ENCODE peak calls at places on chromosomes 11 and 22, in five cellular contexts. One of them, this sample, is unnamed.

GRCh38 chr11:65927904-65928397 is 8.7 kb downstream of the DRAP1 start:
- DNase-seq in NB4: peak
- DNase-seq in esophagus squamous epithelium: no peak
- DNase-seq in esophagus muscularis mucosa: no peak
- DNase-seq in A549: no peak
- DNase-seq in this sample: peak

GRCh38 chr11:114354076-114354475 is 46.2 kb downstream of the C11orf71 start:
- DNase-seq in A549: peak
- DNase-seq in NB4: no peak
- DNase-seq in esophagus muscularis mucosa: no peak
- DNase-seq in esophagus squamous epithelium: no peak
- DNase-seq in this sample: no peak

GRCh38 chr22:21766933-21767462 is 31.4 kb upstream of the YPEL1 start:
- DNase-seq in A549: no peak
- DNase-seq in NB4: peak
- DNase-seq in esophagus muscularis mucosa: no peak
- DNase-seq in esophagus squamous epithelium: no peak
- DNase-seq in this sample: peak

GRCh38 chr11:26227311-26227710 is 104.6 kb upstream of the ANO3 start:
- DNase-seq in NB4: peak
- DNase-seq in esophagus muscularis mucosa: no peak
- DNase-seq in A549: peak
- DNase-seq in esophagus squamous epithelium: no peak
- DNase-seq in this sample: no peak

GRCh38 chr11:2586793-2587131 is 113.0 kb downstream of the KCNQ1OT1 start:
- DNase-seq in esophagus squamous epithelium: no peak
- DNase-seq in A549: no peak
- DNase-seq in NB4: no peak
- DNase-seq in esophagus muscularis mucosa: peak
- DNase-seq in this sample: peak

GRCh38 chr11:105000167-105000566 is 22.8 kb downstream of the CASP5 start:
- DNase-seq in esophagus squamous epithelium: no peak
- DNase-seq in NB4: peak
- DNase-seq in esophagus muscularis mucosa: no peak
- DNase-seq in A549: peak
- DNase-seq in this sample: no peak

GRCh38 chr11:63682045-63682915 is 980 bp downstream of the RTN3 start:
- DNase-seq in esophagus squamous epithelium: no peak
- DNase-seq in A549: peak
- DNase-seq in esophagus muscularis mucosa: no peak
- DNase-seq in NB4: peak
- DNase-seq in this sample: peak

GRCh38 chr11:77813256-77813655 is 7.3 kb downstream of the RSF1 start:
- DNase-seq in A549: no peak
- DNase-seq in NB4: no peak
- DNase-seq in esophagus squamous epithelium: no peak
- DNase-seq in esophagus muscularis mucosa: no peak
- DNase-seq in this sample: no peak

GRCh38 chr11:10285148-10285802 is 8.7 kb downstream of the SBF2 start:
- DNase-seq in NB4: no peak
- DNase-seq in A549: peak
- DNase-seq in esophagus muscularis mucosa: no peak
- DNase-seq in esophagus squamous epithelium: no peak
- DNase-seq in this sample: no peak

GRCh38 chr11:44785856-44786606 is 59.3 kb downstream of the TSPAN18 start:
- DNase-seq in NB4: peak
- DNase-seq in esophagus muscularis mucosa: no peak
- DNase-seq in esophagus squamous epithelium: no peak
- DNase-seq in A549: peak
- DNase-seq in this sample: no peak

GRCh38 chr11:11993814-11994213 is 14.6 kb downstream of the DKK3 start:
- DNase-seq in esophagus squamous epithelium: no peak
- DNase-seq in NB4: no peak
- DNase-seq in A549: peak
- DNase-seq in esophagus muscularis mucosa: no peak
- DNase-seq in this sample: no peak

GRCh38 chr11:125496465-125496817 is 376 bp upstream of the FEZ1 start:
- DNase-seq in esophagus squamous epithelium: no peak
- DNase-seq in A549: no peak
- DNase-seq in NB4: no peak
- DNase-seq in esophagus muscularis mucosa: no peak
- DNase-seq in this sample: no peak

GRCh38 chr11:61294717-61295595 is at the start of gene VWCE:
- DNase-seq in A549: peak
- DNase-seq in NB4: peak
- DNase-seq in esophagus squamous epithelium: no peak
- DNase-seq in esophagus muscularis mucosa: no peak
- DNase-seq in this sample: peak

GRCh38 chr11:24234822-24235508 is 261.9 kb upstream of the LUZP2 start:
- DNase-seq in NB4: no peak
- DNase-seq in esophagus squamous epithelium: no peak
- DNase-seq in esophagus muscularis mucosa: no peak
- DNase-seq in A549: no peak
- DNase-seq in this sample: peak

GRCh38 chr11:16154715-16155396 is 201.5 kb downstream of the SOX6 start:
- DNase-seq in NB4: no peak
- DNase-seq in esophagus muscularis mucosa: no peak
- DNase-seq in esophagus squamous epithelium: no peak
- DNase-seq in A549: peak
- DNase-seq in this sample: peak

GRCh38 chr11:1228183-1228821 is 5.4 kb downstream of the MUC5B start:
- DNase-seq in NB4: no peak
- DNase-seq in esophagus squamous epithelium: no peak
- DNase-seq in esophagus muscularis mucosa: no peak
- DNase-seq in A549: no peak
- DNase-seq in this sample: no peak

GRCh38 chr11:75784506-75784905 is 15.9 kb downstream of the DGAT2 start:
- DNase-seq in NB4: no peak
- DNase-seq in A549: no peak
- DNase-seq in esophagus squamous epithelium: no peak
- DNase-seq in esophagus muscularis mucosa: no peak
- DNase-seq in this sample: no peak

GRCh38 chr22:20956258-20957117 is 10.6 kb upstream of the AIFM3 start:
- DNase-seq in A549: peak
- DNase-seq in NB4: no peak
- DNase-seq in esophagus squamous epithelium: no peak
- DNase-seq in esophagus muscularis mucosa: no peak
- DNase-seq in this sample: no peak

GRCh38 chr11:3196161-3197043 is 22.2 kb downstream of the MRGPRG start:
- DNase-seq in esophagus squamous epithelium: no peak
- DNase-seq in A549: no peak
- DNase-seq in NB4: no peak
- DNase-seq in esophagus muscularis mucosa: no peak
- DNase-seq in this sample: no peak

GRCh38 chr22:48849513-48849912 is 978.2 kb downstream of the BRD1 start:
- DNase-seq in NB4: no peak
- DNase-seq in esophagus squamous epithelium: no peak
- DNase-seq in esophagus muscularis mucosa: no peak
- DNase-seq in A549: no peak
- DNase-seq in this sample: no peak

GRCh38 chr11:122033193-122033592 is 82.8 kb downstream of the BLID start:
- DNase-seq in NB4: no peak
- DNase-seq in A549: no peak
- DNase-seq in esophagus muscularis mucosa: no peak
- DNase-seq in esophagus squamous epithelium: no peak
- DNase-seq in this sample: no peak

GRCh38 chr11:61888043-61888442 is 3.3 kb downstream of the FADS3 start:
- DNase-seq in esophagus squamous epithelium: no peak
- DNase-seq in esophagus muscularis mucosa: peak
- DNase-seq in NB4: no peak
- DNase-seq in A549: peak
- DNase-seq in this sample: peak

GRCh38 chr11:103317118-103317517 is 207.9 kb downstream of the DYNC2H1 start:
- DNase-seq in A549: no peak
- DNase-seq in NB4: no peak
- DNase-seq in esophagus muscularis mucosa: no peak
- DNase-seq in esophagus squamous epithelium: no peak
- DNase-seq in this sample: no peak

GRCh38 chr22:28395520-28395919 is 284.1 kb downstream of the TTC28 start:
- DNase-seq in esophagus muscularis mucosa: no peak
- DNase-seq in A549: no peak
- DNase-seq in NB4: no peak
- DNase-seq in esophagus squamous epithelium: no peak
- DNase-seq in this sample: no peak

GRCh38 chr11:3194016-3194816 is 24.4 kb downstream of the MRGPRG start:
- DNase-seq in NB4: no peak
- DNase-seq in esophagus squamous epithelium: no peak
- DNase-seq in esophagus muscularis mucosa: no peak
- DNase-seq in A549: no peak
- DNase-seq in this sample: no peak

GRCh38 chr11:115170133-115170815 is 333.9 kb downstream of the CADM1 start:
- DNase-seq in esophagus squamous epithelium: no peak
- DNase-seq in esophagus muscularis mucosa: no peak
- DNase-seq in A549: peak
- DNase-seq in NB4: peak
- DNase-seq in this sample: peak

GRCh38 chr22:48089601-48090331 is 1327.3 kb downstream of the TBC1D22A start:
- DNase-seq in esophagus muscularis mucosa: no peak
- DNase-seq in NB4: peak
- DNase-seq in esophagus squamous epithelium: no peak
- DNase-seq in A549: no peak
- DNase-seq in this sample: peak

GRCh38 chr11:102256251-102256650 is 61.0 kb upstream of the BIRC3 start:
- DNase-seq in NB4: no peak
- DNase-seq in esophagus squamous epithelium: no peak
- DNase-seq in esophagus muscularis mucosa: no peak
- DNase-seq in A549: no peak
- DNase-seq in this sample: no peak

GRCh38 chr11:58787903-58788302 is 56.2 kb upstream of the GLYAT start:
- DNase-seq in A549: no peak
- DNase-seq in NB4: no peak
- DNase-seq in esophagus muscularis mucosa: no peak
- DNase-seq in esophagus squamous epithelium: no peak
- DNase-seq in this sample: no peak

GRCh38 chr22:49331878-49332277 is 495.8 kb downstream of the BRD1 start:
- DNase-seq in esophagus squamous epithelium: no peak
- DNase-seq in esophagus muscularis mucosa: no peak
- DNase-seq in A549: no peak
- DNase-seq in NB4: no peak
- DNase-seq in this sample: no peak

GRCh38 chr22:39097098-39098020 is at the start of gene APOBEC3H:
- DNase-seq in esophagus muscularis mucosa: no peak
- DNase-seq in A549: no peak
- DNase-seq in esophagus squamous epithelium: no peak
- DNase-seq in NB4: peak
- DNase-seq in this sample: peak

GRCh38 chr11:10931761-10932700 is 74.2 kb upstream of the ZBED5 start:
- DNase-seq in NB4: peak
- DNase-seq in esophagus squamous epithelium: no peak
- DNase-seq in A549: peak
- DNase-seq in esophagus muscularis mucosa: peak
- DNase-seq in this sample: no peak

GRCh38 chr11:6598555-6598954 is 4.9 kb downstream of the RRP8 start:
- DNase-seq in esophagus muscularis mucosa: peak
- DNase-seq in esophagus squamous epithelium: no peak
- DNase-seq in NB4: no peak
- DNase-seq in A549: no peak
- DNase-seq in this sample: no peak

GRCh38 chr11:22752908-22753310 is 76.7 kb downstream of the SVIP start:
- DNase-seq in NB4: no peak
- DNase-seq in A549: no peak
- DNase-seq in esophagus squamous epithelium: no peak
- DNase-seq in esophagus muscularis mucosa: no peak
- DNase-seq in this sample: no peak

GRCh38 chr11:130037881-130038601 is 31.7 kb upstream of the APLP2 start:
- DNase-seq in esophagus squamous epithelium: no peak
- DNase-seq in esophagus muscularis mucosa: no peak
- DNase-seq in NB4: no peak
- DNase-seq in A549: no peak
- DNase-seq in this sample: no peak

DNA sequence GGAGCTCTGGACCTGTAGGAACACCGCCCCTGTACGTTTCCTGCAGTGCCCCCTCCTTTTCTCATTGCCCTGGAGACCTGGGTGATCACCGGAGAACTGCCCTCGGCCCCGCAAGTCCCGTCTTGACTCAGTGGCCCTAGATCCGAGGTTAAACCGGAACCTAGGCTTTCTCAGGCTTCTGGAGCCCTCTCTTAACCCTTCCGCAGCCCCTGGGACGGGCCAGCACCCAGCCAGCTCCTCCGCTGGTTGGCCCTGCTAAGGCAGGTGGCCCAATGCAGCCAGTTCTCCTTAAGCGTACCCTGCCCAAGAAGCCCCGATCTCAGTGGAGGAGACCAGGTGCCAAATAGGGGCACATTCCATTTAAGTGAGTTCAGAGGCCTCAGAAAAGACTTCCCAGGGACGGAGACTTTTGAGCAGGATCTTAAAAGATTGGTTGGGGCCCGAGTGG is 771 bp downstream of the NLRX1 start:
- DNase-seq in esophagus muscularis mucosa: no peak
- DNase-seq in NB4: peak
- DNase-seq in esophagus squamous epithelium: no peak
- DNase-seq in A549: peak
- DNase-seq in this sample: peak
- H3K4me3 ChIP-seq in esophagus muscularis mucosa: peak
- H3K4me3 ChIP-seq in NB4: peak
- H3K4me3 ChIP-seq in esophagus squamous epithelium: peak
- H3K4me3 ChIP-seq in A549: peak
- H3K4me3 ChIP-seq in this sample: peak

GRCh38 chr11:67406420-67406968 is 2.6 kb downstream of the TBC1D10C start:
- DNase-seq in NB4: no peak
- DNase-seq in esophagus muscularis mucosa: no peak
- DNase-seq in esophagus squamous epithelium: no peak
- DNase-seq in A549: no peak
- DNase-seq in this sample: no peak

GRCh38 chr11:67405196-67405567 is 1.3 kb downstream of the TBC1D10C start:
- DNase-seq in A549: no peak
- DNase-seq in esophagus muscularis mucosa: no peak
- DNase-seq in NB4: no peak
- DNase-seq in esophagus squamous epithelium: no peak
- DNase-seq in this sample: no peak

GRCh38 chr11:67405688-67406339 is 1.9 kb downstream of the TBC1D10C start:
- DNase-seq in NB4: no peak
- DNase-seq in esophagus squamous epithelium: no peak
- DNase-seq in A549: no peak
- DNase-seq in esophagus muscularis mucosa: no peak
- DNase-seq in this sample: no peak

GRCh38 chr11:67406969-67407699 is 3.3 kb downstream of the TBC1D10C start:
- DNase-seq in NB4: no peak
- DNase-seq in A549: no peak
- DNase-seq in esophagus squamous epithelium: no peak
- DNase-seq in esophagus muscularis mucosa: no peak
- DNase-seq in this sample: no peak

GRCh38 chr11:67404515-67405195 is 772 bp downstream of the TBC1D10C start:
- DNase-seq in esophagus muscularis mucosa: no peak
- DNase-seq in esophagus squamous epithelium: no peak
- DNase-seq in A549: no peak
- DNase-seq in NB4: peak
- DNase-seq in this sample: no peak
- TF ChIP-seq POLR2A in esophagus muscularis mucosa: no peak
- TF ChIP-seq POLR2A in esophagus squamous epithelium: no peak
- TF ChIP-seq POLR2A in A549: no peak
- TF ChIP-seq POLR2A in NB4: no peak
- TF ChIP-seq POLR2A in this sample: no peak

GRCh38 chr22:23752090-23752691 is 1.3 kb upstream of the ZNF70 start:
- DNase-seq in A549: peak
- DNase-seq in esophagus squamous epithelium: peak
- DNase-seq in esophagus muscularis mucosa: no peak
- DNase-seq in NB4: peak
- DNase-seq in this sample: no peak
- H3K4me3 ChIP-seq in A549: peak
- H3K4me3 ChIP-seq in esophagus squamous epithelium: peak
- H3K4me3 ChIP-seq in esophagus muscularis mucosa: no peak
- H3K4me3 ChIP-seq in NB4: no peak
- H3K4me3 ChIP-seq in this sample: no peak

GRCh38 chr22:36325163-36326031 is 62.4 kb downstream of the MYH9 start:
- DNase-seq in esophagus muscularis mucosa: no peak
- DNase-seq in A549: no peak
- DNase-seq in NB4: no peak
- DNase-seq in esophagus squamous epithelium: no peak
- DNase-seq in this sample: peak
- TF ChIP-seq POLR2A in esophagus muscularis mucosa: no peak
- TF ChIP-seq POLR2A in A549: no peak
- TF ChIP-seq POLR2A in NB4: no peak
- TF ChIP-seq POLR2A in esophagus squamous epithelium: peak
- TF ChIP-seq POLR2A in this sample: peak

This sample was measured in thyroid gland.